ENCODE peak calls at places on chromosomes 4 and X, in four cellular contexts. O is activated naive CD4-positive, alpha-beta T cell treated with anti-CD3 and anti-CD28 coated beads, Interleukin-2, amount 50 U/mL, for 16 hours; C is HTR-8/SVneo; W is sigmoid colon. V is an unnamed sample.

GRCh38 chr4:129839687-129840086 is 743.7 kb downstream of the C4orf33 start:
- DNase-seq in C (no peak), W (no peak), O (no peak), V (no peak)

GRCh38 chrX:107716816-107717700 is 58.5 kb downstream of the TSC22D3 start:
- DNase-seq in W (peak; percentile 97), C (no peak), O (peak; percentile 75), V (peak; percentile 67)

GRCh38 chr4:168864831-168865541 is 145.1 kb downstream of the CBR4 start:
- DNase-seq in W (no peak), C (peak; percentile 49), O (no peak), V (no peak)

GRCh38 chr4:38313175-38313574 is 350.8 kb upstream of the KLF3 start:
- DNase-seq in W (no peak), O (no peak), C (no peak), V (no peak)

GRCh38 chr4:7041851-7042696 is 1.1 kb upstream of the TADA2B start:
- DNase-seq in C (no peak), W (peak; percentile 79), O (peak; percentile 20), V (peak; percentile 51)

GRCh38 chr4:156505341-156505955 is 466.2 kb downstream of the PDGFC start:
- DNase-seq in W (no peak), C (no peak), O (no peak), V (no peak)

GRCh38 chr4:54085284-54085683 is 14.7 kb upstream of the GSX2 start:
- DNase-seq in O (no peak), C (peak; percentile 52), W (no peak), V (no peak)

GRCh38 chr4:165810726-165811125 is 62.3 kb upstream of the TLL1 start:
- DNase-seq in W (no peak), C (peak; percentile 50), O (no peak), V (no peak)

GRCh38 chr4:8330821-8331566 is 61.4 kb downstream of the HTRA3 start:
- DNase-seq in O (no peak), W (peak; percentile 81), C (no peak), V (no peak)

GRCh38 chr4:122854860-122855259 is 28.2 kb downstream of the FGF2 start:
- DNase-seq in C (no peak), W (no peak), O (no peak), V (no peak)

GRCh38 chr4:176441594-176441993 is 121.8 kb downstream of the SPCS3 start:
- DNase-seq in C (no peak), O (no peak), W (no peak), V (no peak)